ENCODE peak calls at places on chromosomes 3 and 15, in nine cellular contexts. O, L, U, M, R, E, J, T and Q are unnamed samples.

GRCh38 chr3:32257641-32258438 is 19.4 kb downstream of the CMTM8 start:
- DNase-seq in O (no peak), J (no peak), E (no peak), T (peak; percentile 0), R (no peak), U (no peak), L (no peak), M (no peak), Q (no peak)

GRCh38 chr3:104102386-104102785 is 1264.3 kb upstream of the ALCAM start:
- DNase-seq in O (peak; percentile 70), E (peak; percentile 3), L (no peak), R (peak; percentile 32), M (no peak), J (peak; percentile 54), U (peak; percentile 6), T (peak; percentile 83), Q (peak; percentile 23)

GRCh38 chr15:40793216-40793989 is 13.5 kb upstream of the ZFYVE19 start:
- DNase-seq in J (peak; percentile 82), M (no peak), O (peak; percentile 95), L (peak; percentile 54), R (no peak), T (peak; percentile 11), U (no peak), E (peak; percentile 47), Q (peak; percentile 60)

GRCh38 chr3:10551821-10552630 is 46.6 kb upstream of the ATP2B2 start:
- DNase-seq in L (no peak), U (no peak), O (peak; percentile 81), R (no peak), T (no peak), E (peak; percentile 25), J (peak; percentile 2), M (peak; percentile 25), Q (peak; percentile 15)

GRCh38 chr3:102163039-102163817 is 271.6 kb upstream of the ZPLD1 start:
- DNase-seq in M (no peak), L (no peak), U (no peak), O (peak; percentile 79), T (no peak), R (no peak), E (no peak), J (peak; percentile 16), Q (no peak)

GRCh38 chr15:66831801-66832390 is 129.9 kb downstream of the SMAD6 start:
- DNase-seq in U (no peak), R (no peak), T (no peak), J (no peak), L (no peak), O (no peak), M (no peak), E (no peak), Q (no peak)

GRCh38 chr3:52153389-52154096 is 680 bp downstream of the POC1A start:
- DNase-seq in R (peak; percentile 19), O (peak; percentile 81), J (no peak), E (peak; percentile 68), M (no peak), U (no peak), L (no peak), T (peak; percentile 80), Q (peak; percentile 62)

GRCh38 chr15:90644946-90645725 is 72.0 kb upstream of the BLM start:
- DNase-seq in L (no peak), J (no peak), M (no peak), U (no peak), T (peak; percentile 14), O (no peak), R (no peak), E (no peak), Q (no peak)

GRCh38 chr3:43932921-43933320 is 242.2 kb downstream of the ABHD5 start:
- DNase-seq in J (no peak), L (no peak), M (no peak), R (no peak), E (no peak), O (no peak), T (no peak), U (no peak), Q (peak; percentile 40)

GRCh38 chr15:43939070-43939469 is 112.3 kb downstream of the WDR76 start:
- DNase-seq in L (no peak), T (peak; percentile 27), M (no peak), U (no peak), E (no peak), J (peak; percentile 24), R (no peak), O (peak; percentile 55), Q (no peak)

GRCh38 chr3:89586256-89586655 is 478.8 kb downstream of the EPHA3 start:
- DNase-seq in J (no peak), U (no peak), O (no peak), E (no peak), L (no peak), T (no peak), M (no peak), R (no peak), Q (no peak)

GRCh38 chr3:178352300-178353021 is 183.8 kb upstream of the KCNMB2 start:
- DNase-seq in M (no peak), J (peak; percentile 1), T (peak; percentile 38), O (peak; percentile 88), L (peak; percentile 76), E (peak; percentile 59), R (no peak), U (no peak), Q (peak; percentile 75)

GRCh38 chr15:59993950-59994401 is 10.1 kb upstream of the FOXB1 start:
- DNase-seq in E (peak; percentile 7), M (no peak), O (peak; percentile 27), T (no peak), J (no peak), U (no peak), R (peak; percentile 19), L (no peak), Q (no peak)

GRCh38 chr3:50472958-50473357 is 30.5 kb downstream of the CACNA2D2 start:
- DNase-seq in T (no peak), O (no peak), U (no peak), R (no peak), E (no peak), M (peak; percentile 43), L (no peak), J (no peak), Q (no peak)

GRCh38 chr15:78024141-78024567 is 53.4 kb downstream of the TBC1D2B start:
- DNase-seq in O (no peak), L (no peak), U (no peak), T (no peak), M (no peak), J (no peak), E (no peak), R (no peak), Q (no peak)

GRCh38 chr3:98786364-98786930 is 23.3 kb downstream of the ST3GAL6 start:
- DNase-seq in J (no peak), T (no peak), E (no peak), L (no peak), M (no peak), O (no peak), R (no peak), U (no peak), Q (peak; percentile 24)

GRCh38 chr3:148149556-148149955 is 548.1 kb upstream of the AGTR1 start:
- DNase-seq in E (no peak), R (no peak), U (no peak), O (no peak), M (no peak), T (no peak), J (no peak), L (no peak), Q (no peak)

GRCh38 chr15:88918738-88919137 is 5.6 kb upstream of the MFGE8 start:
- DNase-seq in R (no peak), J (peak; percentile 52), L (peak; percentile 98), O (peak; percentile 97), U (no peak), E (peak; percentile 88), T (no peak), M (no peak), Q (peak; percentile 94)

GRCh38 chr15:98896002-98896721 is 111.4 kb downstream of the PGPEP1L start:
- DNase-seq in L (no peak), M (no peak), O (peak; percentile 83), T (no peak), J (no peak), E (peak; percentile 56), U (no peak), R (no peak), Q (peak; percentile 45)

GRCh38 chr3:15728766-15729165 is 69.0 kb downstream of the ANKRD28 start:
- DNase-seq in T (no peak), U (no peak), L (no peak), E (no peak), O (no peak), J (no peak), R (no peak), M (no peak), Q (peak; percentile 11)

GRCh38 chr3:31533169-31533870 is 595 bp downstream of the STT3B start:
- DNase-seq in J (no peak), L (no peak), R (peak; percentile 39), U (peak; percentile 38), M (peak; percentile 63), E (peak; percentile 58), T (peak; percentile 30), O (peak; percentile 62), Q (peak; percentile 20)

GRCh38 chr3:122988507-122988906 is 39.1 kb downstream of the SEMA5B start:
- DNase-seq in E (no peak), L (no peak), O (no peak), R (no peak), M (no peak), T (peak; percentile 30), J (no peak), U (no peak), Q (no peak)